ENCODE peak calls at places on chromosomes 2 and 18, in four cellular contexts. A is cardiac muscle cell; N is aorta; C is stimulated activated CD8-positive, alpha-beta memory T cell treated with anti-CD3 and anti-CD28 coated beads, Interleukin-15, amount 100 ng/mL, for 24 hours. M is an unnamed sample.

GRCh38 chr2:118992740-118993391 is 50.9 kb downstream of the MARCO start:
- DNase-seq in C (no peak), N (no peak), A (no peak), M (no peak)

GRCh38 chr18:56815926-56816325 is 164.8 kb downstream of the WDR7 start:
- DNase-seq in C (no peak), A (no peak), N (no peak), M (no peak)

GRCh38 chr2:56055405-56055804 is 128.4 kb upstream of the CCDC85A start:
- DNase-seq in A (no peak), C (no peak), N (no peak), M (no peak)

GRCh38 chr18:43271593-43272432 is 5.5 kb downstream of the SYT4 start:
- DNase-seq in N (no peak), C (no peak), A (peak; percentile 77), M (no peak)

GRCh38 chr2:160139350-160139749 is 60.7 kb downstream of the ITGB6 start:
- DNase-seq in N (no peak), C (no peak), A (no peak), M (no peak)

GRCh38 chr2:170222842-170223241 is 44.9 kb downstream of the MYO3B start:
- DNase-seq in A (no peak), C (no peak), N (no peak), M (no peak)

GRCh38 chr2:217382794-217383193 is 522.9 kb upstream of the TNP1 start:
- DNase-seq in N (no peak), A (no peak), C (no peak), M (no peak)

GRCh38 chr2:239954166-239955085 is 70.7 kb downstream of the NDUFA10 start:
- DNase-seq in C (no peak), A (peak; percentile 13), N (peak; percentile 84), M (peak; percentile 22)

GRCh38 chr18:45539383-45539960 is 75.8 kb upstream of the SLC14A2 start:
- DNase-seq in N (no peak), A (no peak), C (no peak), M (no peak)

GRCh38 chr2:23445450-23445868 is 60.5 kb downstream of the KLHL29 start:
- DNase-seq in C (no peak), A (peak; percentile 73), N (no peak), M (no peak)

GRCh38 chr2:106053116-106053515 is 141.0 kb downstream of the UXS1 start:
- DNase-seq in C (no peak), N (no peak), A (peak; percentile 83), M (no peak)

GRCh38 chr2:65658253-65658652 is 225.9 kb upstream of the SPRED2 start:
- DNase-seq in A (no peak), N (no peak), C (no peak), M (no peak)

GRCh38 chr2:85312404-85312803 is 15.4 kb downstream of the TGOLN2 start:
- DNase-seq in N (no peak), A (peak; percentile 72), C (no peak), M (no peak)

GRCh38 chr18:22385718-22386117 is 32.0 kb downstream of the CTAGE1 start:
- DNase-seq in N (no peak), A (peak; percentile 89), C (no peak), M (no peak)

GRCh38 chr2:37641582-37642111 is 29.8 kb downstream of the CDC42EP3 start:
- DNase-seq in A (no peak), C (no peak), N (no peak), M (no peak)

GRCh38 chr2:138274421-138275291 is 226.9 kb upstream of the SPOPL start:
- DNase-seq in N (no peak), C (no peak), A (peak; percentile 15), M (no peak)

GRCh38 chr2:146305164-146305563 is 1539.7 kb upstream of the ACVR2A start:
- DNase-seq in C (no peak), N (no peak), A (no peak), M (no peak)

GRCh38 chr18:74562775-74563174 is 28.5 kb downstream of the CNDP1 start:
- DNase-seq in N (no peak), C (no peak), A (no peak), M (no peak)

GRCh38 chr2:215979615-215980014 is 33.7 kb downstream of the MREG start:
- DNase-seq in A (no peak), C (no peak), N (no peak), M (no peak)

GRCh38 chr2:143807192-143807591 is 678.0 kb downstream of the ARHGAP15 start:
- DNase-seq in A (no peak), N (no peak), C (no peak), M (no peak)

GRCh38 chr2:196459539-196459938 is 180.0 kb upstream of the CCDC150 start:
- DNase-seq in N (no peak), A (peak; percentile 85), C (no peak), M (no peak)

GRCh38 chr18:54102123-54102522 is 122.3 kb downstream of the MBD2 start:
- DNase-seq in N (no peak), A (no peak), C (no peak), M (no peak)

GRCh38 chr2:218033590-218034496 is 31.0 kb upstream of the TNS1 start:
- DNase-seq in A (no peak), C (no peak), N (peak; percentile 78), M (no peak)

GRCh38 chr2:85853499-85854165 is 35.2 kb downstream of the ST3GAL5 start:
- DNase-seq in A (no peak), N (no peak), C (no peak), M (no peak)

M was measured in left ventricle myocardium inferior.